ENCODE peak calls at places on chromosomes 16 and 17, in ten cellular contexts. E is fibroblast of pulmonary artery, W is mammary epithelial cell, P is AG04449, I is RWPE1, N is cardiac muscle cell, H is AG04450, Z is lung, U is Calu3, S is GM13977. A is an unnamed sample.

GRCh38 chr17:38703742-38704644 is 1.1 kb upstream of the MLLT6 start:
- DNase-seq in E (peak; percentile 29), W (no peak), P (no peak), I (peak; percentile 81), N (peak; percentile 52), H (no peak), Z (peak; percentile 90), U (peak; percentile 100), S (peak; percentile 90), A (no peak)

GRCh38 chr16:89827383-89828198 is 684 bp upstream of the SPIRE2 start:
- DNase-seq in E (peak; percentile 74), W (no peak), P (no peak), I (peak; percentile 19), N (peak; percentile 77), H (no peak), Z (peak; percentile 50), U (peak; percentile 55), S (no peak), A (peak; percentile 49)

GRCh38 chr17:37239690-37240344 is 136.0 kb upstream of the C17orf78 start:
- DNase-seq in E (peak; percentile 62), W (no peak), P (no peak), I (peak; percentile 18), N (peak; percentile 65), H (no peak), Z (no peak), U (no peak), S (peak; percentile 26), A (peak; percentile 77)

GRCh38 chr17:56536766-56537165 is 56.7 kb upstream of the NOG start:
- DNase-seq in E (no peak), W (no peak), P (no peak), I (no peak), N (no peak), H (no peak), Z (no peak), U (no peak), S (no peak), A (no peak)

GRCh38 chr16:46882304-46882939 is 1.7 kb upstream of the GPT2 start:
- DNase-seq in E (no peak), W (no peak), P (no peak), I (no peak), N (no peak), H (no peak), Z (no peak), U (no peak), S (no peak), A (no peak)

GRCh38 chr17:12133183-12133582 is 112.5 kb downstream of the MAP2K4 start:
- DNase-seq in E (peak; percentile 12), W (no peak), P (peak; percentile 16), I (no peak), N (peak; percentile 14), H (no peak), Z (no peak), U (no peak), S (no peak), A (peak; percentile 70)

GRCh38 chr16:29321585-29321984 is 84.9 kb downstream of the NPIPB11 start:
- DNase-seq in E (no peak), W (no peak), P (no peak), I (no peak), N (no peak), H (no peak), Z (no peak), U (no peak), S (no peak), A (no peak)

GRCh38 chr17:50719924-50720805 is 762 bp downstream of the LUC7L3 start:
- DNase-seq in E (no peak), W (no peak), P (no peak), I (no peak), N (no peak), H (no peak), Z (no peak), U (no peak), S (peak; percentile 44), A (no peak)

GRCh38 chr17:68906638-68907037 is 48.6 kb downstream of the ABCA8 start:
- DNase-seq in E (peak; percentile 64), W (peak; percentile 9), P (no peak), I (no peak), N (peak; percentile 55), H (no peak), Z (no peak), U (no peak), S (no peak), A (peak; percentile 57)

GRCh38 chr16:4372578-4373355 is 1.1 kb downstream of the VASN start:
- DNase-seq in E (peak; percentile 56), W (no peak), P (peak; percentile 34), I (peak; percentile 48), N (peak; percentile 64), H (no peak), Z (no peak), U (peak; percentile 52), S (no peak), A (no peak)

GRCh38 chr17:49193513-49194296 is 16.7 kb downstream of the GNGT2 start:
- DNase-seq in E (peak; percentile 70), W (peak; percentile 74), P (no peak), I (peak; percentile 20), N (peak; percentile 76), H (no peak), Z (peak; percentile 42), U (peak; percentile 23), S (peak; percentile 58), A (peak; percentile 59)

GRCh38 chr17:77423589-77424451 is 283.1 kb downstream of the SEC14L1 start:
- DNase-seq in E (peak; percentile 98), W (peak; percentile 90), P (peak; percentile 88), I (peak; percentile 74), N (peak; percentile 96), H (peak; percentile 93), Z (peak; percentile 74), U (no peak), S (no peak), A (peak; percentile 99)

GRCh38 chr17:58046230-58047094 is 36.8 kb upstream of the DYNLL2 start:
- DNase-seq in E (no peak), W (no peak), P (no peak), I (no peak), N (no peak), H (no peak), Z (no peak), U (no peak), S (no peak), A (no peak)

GRCh38 chr16:1035066-1035415 is 37.5 kb upstream of the SSTR5 start:
- DNase-seq in E (no peak), W (no peak), P (no peak), I (no peak), N (no peak), H (no peak), Z (no peak), U (no peak), S (no peak), A (no peak)

GRCh38 chr17:3590231-3590630 is 19.0 kb downstream of the TRPV1 start:
- DNase-seq in E (no peak), W (no peak), P (no peak), I (no peak), N (no peak), H (no peak), Z (no peak), U (no peak), S (no peak), A (no peak)

GRCh38 chr17:61000911-61001310 is 323.3 kb downstream of the BCAS3 start:
- DNase-seq in E (peak; percentile 61), W (no peak), P (no peak), I (peak; percentile 0), N (peak; percentile 64), H (peak; percentile 26), Z (no peak), U (no peak), S (no peak), A (peak; percentile 68)

GRCh38 chr17:39212200-39212810 is 12.2 kb downstream of the RPL19 start:
- DNase-seq in E (no peak), W (no peak), P (no peak), I (no peak), N (no peak), H (no peak), Z (no peak), U (peak; percentile 15), S (no peak), A (no peak)

DNA sequence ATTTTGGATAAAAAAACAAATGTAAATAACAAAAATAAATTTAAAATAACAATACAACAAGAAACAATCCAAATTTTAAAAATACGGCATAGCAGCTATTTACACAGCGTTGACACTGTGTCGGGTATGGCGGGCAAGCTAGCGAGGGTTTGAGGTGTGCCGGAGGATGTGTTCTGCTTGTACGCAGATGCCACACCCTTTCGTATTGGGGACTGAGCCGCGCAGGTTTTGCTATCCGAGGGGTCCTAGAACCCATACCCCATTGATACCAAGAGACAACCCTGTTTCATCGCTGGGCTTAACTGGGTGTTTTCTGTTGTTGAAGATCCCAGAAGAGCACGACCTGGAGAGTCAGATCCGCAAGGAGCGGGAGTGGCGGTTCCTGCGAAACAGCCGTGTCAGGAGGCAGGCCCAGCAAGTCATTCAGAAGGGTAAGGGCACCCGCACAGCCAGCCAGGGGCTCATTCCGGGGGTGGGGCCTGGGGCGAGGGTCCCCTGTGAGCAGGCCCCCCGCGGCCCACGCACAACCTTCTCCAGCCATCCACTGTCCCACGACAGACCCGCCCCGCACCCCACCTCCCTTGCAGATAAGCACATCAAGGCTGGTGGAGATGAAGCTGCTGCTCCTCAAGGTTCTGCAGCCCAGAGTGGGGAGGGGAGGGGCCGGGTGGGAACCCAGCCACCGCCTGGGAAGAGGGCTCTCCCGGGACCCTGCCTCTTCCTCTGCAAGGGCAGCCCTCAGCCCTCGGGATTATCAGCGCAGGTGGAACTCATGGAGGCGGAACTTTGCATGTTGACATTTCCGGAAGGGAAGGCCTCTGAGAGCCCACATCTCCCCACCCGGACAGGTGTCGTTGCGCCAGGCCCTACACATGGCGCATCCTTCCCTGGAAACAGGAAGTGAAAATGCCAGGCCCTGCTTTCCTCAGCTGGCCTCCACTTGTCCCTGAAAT is 51.2 kb upstream of the CHMP6 start:
- DNase-seq in E (no peak), W (no peak), P (no peak), I (no peak), N (no peak), H (no peak), Z (no peak), U (no peak), S (no peak), A (no peak)
- TF ChIP-seq CTCF in E (no peak), W (no peak), P (no peak), I (no peak), N (no peak), H (no peak), Z (no peak), U (no peak), S (no peak), A (no peak)

GRCh38 chr17:65857713-65858112 is 296.3 kb upstream of the AXIN2 start:
- DNase-seq in E (no peak), W (no peak), P (no peak), I (no peak), N (no peak), H (no peak), Z (no peak), U (no peak), S (no peak), A (peak; percentile 9)
- TF ChIP-seq CTCF in E (no peak), W (no peak), P (no peak), I (no peak), N (no peak), H (no peak), Z (no peak), U (no peak), S (no peak), A (no peak)

GRCh38 chr17:54404259-54404658 is 496.4 kb upstream of the TOM1L1 start:
- DNase-seq in E (no peak), W (peak; percentile 46), P (no peak), I (no peak), N (no peak), H (no peak), Z (no peak), U (no peak), S (no peak), A (no peak)
- TF ChIP-seq CTCF in E (no peak), W (no peak), P (no peak), I (no peak), N (no peak), H (no peak), Z (no peak), U (no peak), S (no peak), A (no peak)

GRCh38 chr17:28473542-28473941 is at the start of gene SLC13A2:
- DNase-seq in E (no peak), W (no peak), P (no peak), I (no peak), N (no peak), H (no peak), Z (no peak), U (peak; percentile 28), S (no peak), A (no peak)
- TF ChIP-seq CTCF in E (no peak), W (peak; percentile 18), P (no peak), I (no peak), N (no peak), H (no peak), Z (no peak), U (no peak), S (no peak), A (no peak)

A was measured in fibroblast of the aortic adventitia.